ENCODE peak calls at places on chromosomes 1 and 21, in six cellular contexts. C, U, Q, V, M and K are unnamed samples.

GRCh38 chr1:19260211-19261138 is 8.9 kb downstream of the MRTO4 start:
- DNase-seq in C (no peak), U (peak), Q (peak), V (no peak), M (no peak), K (no peak)

GRCh38 chr1:216531308-216532239 is 108.3 kb upstream of the USH2A start:
- DNase-seq in C (no peak), U (peak), Q (no peak), V (no peak), M (no peak), K (no peak)

GRCh38 chr1:61496501-61496900 is 228.4 kb downstream of the TM2D1 start:
- DNase-seq in C (no peak), U (peak), Q (no peak), V (no peak), M (no peak), K (no peak)

GRCh38 chr1:89887270-89887669 is 66.4 kb downstream of the LRRC8D start:
- DNase-seq in C (no peak), U (peak), Q (peak), V (no peak), M (no peak), K (no peak)

GRCh38 chr21:42406201-42406601 is 2.5 kb downstream of the UBASH3A start:
- DNase-seq in C (no peak), U (no peak), Q (no peak), V (no peak), M (no peak), K (no peak)

GRCh38 chr21:25569084-25569483 is 38.2 kb downstream of the MRPL39 start:
- DNase-seq in C (no peak), U (no peak), Q (no peak), V (no peak), M (no peak), K (no peak)

GRCh38 chr1:41540886-41541591 is 56.6 kb upstream of the EDN2 start:
- DNase-seq in C (peak), U (peak), Q (no peak), V (no peak), M (no peak), K (no peak)

GRCh38 chr1:196405839-196406238 is 202.4 kb downstream of the KCNT2 start:
- DNase-seq in C (no peak), U (no peak), Q (no peak), V (no peak), M (no peak), K (no peak)

GRCh38 chr1:157490337-157491165 is 61.8 kb downstream of the FCRL5 start:
- DNase-seq in C (peak), U (peak), Q (peak), V (peak), M (peak), K (peak)

GRCh38 chr1:13593511-13594131 is 10.0 kb downstream of the PDPN start:
- DNase-seq in C (peak), U (peak), Q (peak), V (peak), M (no peak), K (peak)

GRCh38 chr1:8598783-8599182 is 218.7 kb downstream of the RERE start:
- DNase-seq in C (no peak), U (peak), Q (peak), V (no peak), M (peak), K (peak)

GRCh38 chr1:103958699-103959098 is 209.0 kb downstream of the AMY1C start:
- DNase-seq in C (no peak), U (no peak), Q (no peak), V (no peak), M (no peak), K (no peak)

GRCh38 chr1:6342031-6342430 is 51.5 kb downstream of the ACOT7 start:
- DNase-seq in C (no peak), U (no peak), Q (no peak), V (no peak), M (no peak), K (no peak)

GRCh38 chr1:24112381-24113169 is 640 bp upstream of the MYOM3 start:
- DNase-seq in C (peak), U (peak), Q (peak), V (peak), M (peak), K (peak)

GRCh38 chr21:45981154-45981606 is 390 bp upstream of the COL6A1 start:
- DNase-seq in C (peak), U (peak), Q (peak), V (peak), M (peak), K (peak)

GRCh38 chr1:168319691-168320090 is 39.0 kb downstream of the TBX19 start:
- DNase-seq in C (no peak), U (peak), Q (no peak), V (no peak), M (no peak), K (no peak)

GRCh38 chr1:59013276-59013927 is 229.6 kb upstream of the JUN start:
- DNase-seq in C (peak), U (peak), Q (peak), V (peak), M (no peak), K (peak)
- H3K4me3 ChIP-seq in C (no peak), U (no peak), Q (no peak), V (peak), M (no peak), K (peak)

DNA sequence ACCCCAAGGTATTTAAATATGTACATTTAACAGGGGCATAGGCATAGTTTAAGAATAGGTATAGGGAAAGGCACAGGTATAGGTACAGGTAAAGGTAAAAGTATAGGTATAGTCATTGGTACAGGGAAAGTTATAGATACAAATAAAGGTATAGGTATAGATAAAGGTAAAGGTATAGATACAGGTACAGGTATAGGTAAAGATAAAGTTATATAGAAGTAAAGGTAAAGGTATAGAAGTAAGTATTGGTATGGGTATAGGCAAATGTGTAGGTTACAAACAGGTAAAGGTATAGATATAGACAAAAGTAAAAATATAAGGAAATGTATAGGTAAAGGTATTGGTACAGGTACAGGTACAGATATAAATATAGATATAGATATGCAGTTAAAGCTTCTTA is 137.2 kb downstream of the PCNX2 start:
- DNase-seq in C (no peak), U (no peak), Q (no peak), V (no peak), M (no peak), K (no peak)
- H3K4me3 ChIP-seq in C (no peak), U (no peak), Q (no peak), V (no peak), M (no peak), K (no peak)

DNA sequence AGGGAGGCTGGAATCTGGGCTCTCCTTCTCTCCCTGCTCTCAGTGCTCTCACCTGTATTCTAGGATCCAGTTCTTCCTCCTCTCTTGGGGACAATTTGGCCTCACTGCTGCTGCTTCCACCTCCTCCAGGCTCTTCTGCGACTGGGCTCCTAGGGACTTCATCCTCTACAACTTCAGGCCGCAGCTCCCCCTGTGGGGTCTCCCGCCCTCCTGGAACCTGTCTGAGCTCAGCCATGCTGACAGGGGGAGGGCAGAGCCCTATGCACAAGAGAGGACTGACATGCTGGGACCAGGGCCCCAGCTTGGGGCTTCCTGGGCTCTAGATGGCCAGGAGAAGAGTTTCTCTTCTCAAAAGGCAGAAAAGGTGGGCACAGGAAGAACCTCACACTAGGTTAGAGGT is 1.0 kb downstream of the SH3BP5L start:
- DNase-seq in C (no peak), U (no peak), Q (no peak), V (no peak), M (no peak), K (no peak)
- H3K4me3 ChIP-seq in C (peak), U (peak), Q (peak), V (peak), M (peak), K (peak)

GRCh38 chr1:53485478-53486394 is 26.5 kb downstream of the DMRTB1 start:
- DNase-seq in C (peak), U (peak), Q (peak), V (peak), M (peak), K (peak)
- H3K4me3 ChIP-seq in C (no peak), U (no peak), Q (no peak), V (no peak), M (no peak), K (no peak)

GRCh38 chr21:34091032-34091431 is 17.7 kb downstream of the MRPS6 start:
- DNase-seq in C (no peak), U (no peak), Q (no peak), V (no peak), M (no peak), K (no peak)
- H3K4me3 ChIP-seq in C (no peak), U (no peak), Q (no peak), V (no peak), M (no peak), K (no peak)

GRCh38 chr1:39691383-39692151 is at the start of gene HPCAL4:
- DNase-seq in C (peak), U (peak), Q (peak), V (peak), M (peak), K (peak)
- H3K4me3 ChIP-seq in C (peak), U (peak), Q (peak), V (peak), M (peak), K (peak)

GRCh38 chr1:101282314-101283087 is 45.7 kb downstream of the S1PR1 start:
- DNase-seq in C (no peak), U (peak), Q (no peak), V (no peak), M (no peak), K (no peak)
- H3K4me3 ChIP-seq in C (no peak), U (no peak), Q (no peak), V (no peak), M (no peak), K (no peak)

DNA sequence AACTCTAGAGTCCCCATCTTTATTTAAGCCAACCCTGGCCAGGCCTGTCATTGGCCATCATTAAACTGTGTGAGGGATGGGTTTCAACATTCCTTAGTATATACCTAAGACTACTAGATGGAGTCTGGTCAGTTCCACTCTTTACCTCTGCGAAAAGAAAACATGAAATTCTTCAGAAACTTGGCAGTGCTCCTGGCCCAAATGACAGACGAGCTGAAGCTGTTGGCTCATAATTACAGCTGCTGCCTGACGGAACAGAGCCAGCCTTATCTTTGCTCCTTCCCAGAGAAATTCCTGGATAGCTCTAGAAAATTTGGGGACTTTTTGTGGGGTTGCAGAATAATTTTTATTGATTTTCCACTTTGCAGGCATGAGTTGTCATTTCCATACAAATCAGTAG is 30.4 kb downstream of the NPHS2 start:
- DNase-seq in C (no peak), U (peak), Q (no peak), V (no peak), M (no peak), K (no peak)
- H3K4me3 ChIP-seq in C (no peak), U (no peak), Q (no peak), V (no peak), M (no peak), K (no peak)